ENCODE peak calls at places on chromosomes 12 and 14, in eight cellular contexts. One of them, this sample, is unnamed. For H3K27me3, the result is how much of the 10 kb centered on the place peaks cover.

GRCh38 chr12:122200541-122201175 is 2.9 kb upstream of the B3GNT4 start:
- DNase-seq in tibial artery: no peak
- DNase-seq in IMR-90: no peak
- DNase-seq in transverse colon: no peak
- DNase-seq in endothelial cell of umbilical vein: no peak
- DNase-seq in MM.1S: no peak
- DNase-seq in CD8-positive, alpha-beta T cell: no peak
- DNase-seq in Peyer's patch: no peak
- DNase-seq in this sample: no peak

GRCh38 chr12:117850048-117850447 is 118.7 kb downstream of the KSR2 start:
- DNase-seq in tibial artery: no peak
- DNase-seq in IMR-90: peak
- DNase-seq in transverse colon: no peak
- DNase-seq in endothelial cell of umbilical vein: peak
- DNase-seq in MM.1S: peak
- DNase-seq in CD8-positive, alpha-beta T cell: no peak
- DNase-seq in Peyer's patch: peak
- DNase-seq in this sample: peak

GRCh38 chr12:52187206-52187605 is 4.6 kb downstream of the KRT80 start:
- DNase-seq in tibial artery: no peak
- DNase-seq in IMR-90: no peak
- DNase-seq in transverse colon: no peak
- DNase-seq in endothelial cell of umbilical vein: no peak
- DNase-seq in MM.1S: no peak
- DNase-seq in CD8-positive, alpha-beta T cell: no peak
- DNase-seq in Peyer's patch: no peak
- DNase-seq in this sample: no peak

GRCh38 chr12:128817115-128818015 is 6.4 kb downstream of the SLC15A4 start:
- DNase-seq in tibial artery: peak
- DNase-seq in IMR-90: peak
- DNase-seq in transverse colon: peak
- DNase-seq in endothelial cell of umbilical vein: no peak
- DNase-seq in MM.1S: no peak
- DNase-seq in CD8-positive, alpha-beta T cell: no peak
- DNase-seq in Peyer's patch: peak
- DNase-seq in this sample: no peak

GRCh38 chr12:113895176-113895575 is 70.9 kb downstream of the RBM19 start:
- DNase-seq in tibial artery: no peak
- DNase-seq in IMR-90: no peak
- DNase-seq in transverse colon: no peak
- DNase-seq in endothelial cell of umbilical vein: no peak
- DNase-seq in MM.1S: no peak
- DNase-seq in CD8-positive, alpha-beta T cell: no peak
- DNase-seq in Peyer's patch: no peak
- DNase-seq in this sample: no peak

GRCh38 chr14:74401504-74402241 is 24.3 kb downstream of the SYNDIG1L start:
- DNase-seq in tibial artery: peak
- DNase-seq in IMR-90: no peak
- DNase-seq in transverse colon: peak
- DNase-seq in endothelial cell of umbilical vein: no peak
- DNase-seq in MM.1S: peak
- DNase-seq in CD8-positive, alpha-beta T cell: peak
- DNase-seq in Peyer's patch: peak
- DNase-seq in this sample: no peak

GRCh38 chr14:101134161-101134631 is 230.7 kb upstream of the RTL1 start:
- DNase-seq in tibial artery: no peak
- DNase-seq in IMR-90: no peak
- DNase-seq in transverse colon: no peak
- DNase-seq in endothelial cell of umbilical vein: no peak
- DNase-seq in MM.1S: no peak
- DNase-seq in CD8-positive, alpha-beta T cell: no peak
- DNase-seq in Peyer's patch: peak
- DNase-seq in this sample: peak

GRCh38 chr12:56916996-56917333 is 17.2 kb downstream of the SDR9C7 start:
- DNase-seq in tibial artery: no peak
- DNase-seq in IMR-90: no peak
- DNase-seq in transverse colon: no peak
- DNase-seq in endothelial cell of umbilical vein: no peak
- DNase-seq in MM.1S: no peak
- DNase-seq in CD8-positive, alpha-beta T cell: no peak
- DNase-seq in Peyer's patch: no peak
- DNase-seq in this sample: no peak

GRCh38 chr14:21414137-21414631 is 30.4 kb upstream of the SUPT16H start:
- DNase-seq in tibial artery: no peak
- DNase-seq in IMR-90: no peak
- DNase-seq in transverse colon: no peak
- DNase-seq in endothelial cell of umbilical vein: no peak
- DNase-seq in MM.1S: no peak
- DNase-seq in CD8-positive, alpha-beta T cell: no peak
- DNase-seq in Peyer's patch: no peak
- DNase-seq in this sample: no peak

GRCh38 chr12:111598637-111599458 is at the start of gene ATXN2:
- DNase-seq in tibial artery: peak
- DNase-seq in IMR-90: no peak
- DNase-seq in transverse colon: peak
- DNase-seq in endothelial cell of umbilical vein: peak
- DNase-seq in MM.1S: peak
- DNase-seq in CD8-positive, alpha-beta T cell: no peak
- DNase-seq in Peyer's patch: peak
- DNase-seq in this sample: peak

GRCh38 chr14:98548071-98548686 is 723.8 kb downstream of the BCL11B start:
- DNase-seq in tibial artery: no peak
- DNase-seq in IMR-90: no peak
- DNase-seq in transverse colon: no peak
- DNase-seq in endothelial cell of umbilical vein: no peak
- DNase-seq in MM.1S: no peak
- DNase-seq in CD8-positive, alpha-beta T cell: no peak
- DNase-seq in Peyer's patch: no peak
- DNase-seq in this sample: no peak

GRCh38 chr14:68981124-68981523 is 2.0 kb upstream of the ACTN1 start:
- DNase-seq in tibial artery: no peak
- DNase-seq in IMR-90: no peak
- DNase-seq in transverse colon: no peak
- DNase-seq in endothelial cell of umbilical vein: no peak
- DNase-seq in MM.1S: no peak
- DNase-seq in CD8-positive, alpha-beta T cell: no peak
- DNase-seq in Peyer's patch: no peak
- DNase-seq in this sample: no peak

GRCh38 chr12:95613021-95613420 is 61.7 kb upstream of the USP44 start:
- DNase-seq in tibial artery: no peak
- DNase-seq in IMR-90: peak
- DNase-seq in transverse colon: no peak
- DNase-seq in endothelial cell of umbilical vein: no peak
- DNase-seq in MM.1S: no peak
- DNase-seq in CD8-positive, alpha-beta T cell: no peak
- DNase-seq in Peyer's patch: no peak
- DNase-seq in this sample: no peak

GRCh38 chr12:121989266-121989950 is 32.3 kb upstream of the BCL7A start:
- DNase-seq in tibial artery: no peak
- DNase-seq in IMR-90: no peak
- DNase-seq in transverse colon: no peak
- DNase-seq in endothelial cell of umbilical vein: no peak
- DNase-seq in MM.1S: no peak
- DNase-seq in CD8-positive, alpha-beta T cell: no peak
- DNase-seq in Peyer's patch: no peak
- DNase-seq in this sample: peak

GRCh38 chr12:69688021-69688420 is 11.1 kb downstream of the BEST3 start:
- DNase-seq in tibial artery: no peak
- DNase-seq in IMR-90: peak
- DNase-seq in transverse colon: no peak
- DNase-seq in endothelial cell of umbilical vein: peak
- DNase-seq in MM.1S: no peak
- DNase-seq in CD8-positive, alpha-beta T cell: no peak
- DNase-seq in Peyer's patch: no peak
- DNase-seq in this sample: no peak

GRCh38 chr14:28751467-28752058 is 15.0 kb upstream of the FOXG1 start:
- DNase-seq in tibial artery: no peak
- DNase-seq in IMR-90: peak
- DNase-seq in transverse colon: no peak
- DNase-seq in endothelial cell of umbilical vein: peak
- DNase-seq in MM.1S: peak
- DNase-seq in CD8-positive, alpha-beta T cell: no peak
- DNase-seq in Peyer's patch: no peak
- DNase-seq in this sample: no peak

DNA sequence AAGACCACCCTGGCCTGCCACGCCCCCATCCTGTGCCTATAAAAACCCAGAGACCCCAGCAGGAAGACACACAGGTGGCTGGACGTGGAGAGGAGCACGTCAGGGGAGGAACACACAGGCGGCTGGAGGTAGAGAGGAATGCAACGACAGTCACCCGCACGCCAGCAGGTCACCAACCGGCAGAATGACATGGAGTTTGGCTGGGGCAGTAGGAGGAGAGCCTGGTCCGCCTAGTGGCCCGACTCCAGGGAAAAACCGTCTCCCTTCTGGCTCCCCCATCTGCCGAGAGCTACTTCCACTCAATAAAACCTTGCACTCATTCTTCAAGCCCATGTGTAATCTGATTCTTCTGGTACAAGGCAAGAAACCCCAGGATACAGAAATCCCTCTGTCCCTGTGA is 62.7 kb upstream of the KCNH3 start:
- DNase-seq in tibial artery: no peak
- DNase-seq in IMR-90: no peak
- DNase-seq in transverse colon: no peak
- DNase-seq in endothelial cell of umbilical vein: no peak
- DNase-seq in MM.1S: no peak
- DNase-seq in CD8-positive, alpha-beta T cell: no peak
- DNase-seq in Peyer's patch: no peak
- DNase-seq in this sample: no peak
- H3K27me3 ChIP-seq in tibial artery: under half
- H3K27me3 ChIP-seq in IMR-90: under half
- H3K27me3 ChIP-seq in transverse colon: under half
- H3K27me3 ChIP-seq in endothelial cell of umbilical vein: under half
- H3K27me3 ChIP-seq in MM.1S: under half
- H3K27me3 ChIP-seq in CD8-positive, alpha-beta T cell: under half
- H3K27me3 ChIP-seq in Peyer's patch: under half
- H3K27me3 ChIP-seq in this sample: under half

DNA sequence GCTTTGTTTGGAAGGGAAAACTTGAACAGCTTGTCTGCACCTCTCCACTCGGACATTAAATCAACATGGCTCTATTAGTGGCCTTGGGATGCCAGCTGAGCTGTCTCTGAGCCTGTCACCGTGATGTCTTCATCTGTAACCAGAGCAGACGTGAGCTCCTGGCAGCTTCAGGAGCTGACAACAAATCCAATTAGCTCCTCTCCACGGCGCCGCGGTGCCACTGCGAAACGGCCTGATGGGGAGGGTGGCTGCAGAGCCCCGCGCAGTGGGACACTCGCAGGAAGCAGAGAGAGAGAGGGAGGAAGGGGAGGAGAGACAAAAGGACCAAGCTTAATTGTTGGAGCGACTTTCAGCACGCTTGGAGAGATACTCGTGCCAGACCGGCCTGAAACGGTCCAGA is 112.3 kb downstream of the PAPOLA start:
- DNase-seq in tibial artery: no peak
- DNase-seq in IMR-90: no peak
- DNase-seq in transverse colon: no peak
- DNase-seq in endothelial cell of umbilical vein: no peak
- DNase-seq in MM.1S: no peak
- DNase-seq in CD8-positive, alpha-beta T cell: no peak
- DNase-seq in Peyer's patch: no peak
- DNase-seq in this sample: no peak
- H3K27me3 ChIP-seq in tibial artery: under half
- H3K27me3 ChIP-seq in IMR-90: under half
- H3K27me3 ChIP-seq in transverse colon: under half
- H3K27me3 ChIP-seq in endothelial cell of umbilical vein: under half
- H3K27me3 ChIP-seq in MM.1S: under half
- H3K27me3 ChIP-seq in CD8-positive, alpha-beta T cell: under half
- H3K27me3 ChIP-seq in Peyer's patch: under half
- H3K27me3 ChIP-seq in this sample: under half

GRCh38 chr12:130017571-130018449 is 114.0 kb upstream of the TMEM132D start:
- DNase-seq in tibial artery: no peak
- DNase-seq in IMR-90: no peak
- DNase-seq in transverse colon: no peak
- DNase-seq in endothelial cell of umbilical vein: no peak
- DNase-seq in MM.1S: no peak
- DNase-seq in CD8-positive, alpha-beta T cell: no peak
- DNase-seq in Peyer's patch: no peak
- DNase-seq in this sample: no peak

GRCh38 chr12:130014485-130014807 is 110.6 kb upstream of the TMEM132D start:
- DNase-seq in tibial artery: no peak
- DNase-seq in IMR-90: no peak
- DNase-seq in transverse colon: no peak
- DNase-seq in endothelial cell of umbilical vein: no peak
- DNase-seq in MM.1S: no peak
- DNase-seq in CD8-positive, alpha-beta T cell: no peak
- DNase-seq in Peyer's patch: no peak
- DNase-seq in this sample: no peak

GRCh38 chr12:130013771-130014484 is 110.1 kb upstream of the TMEM132D start:
- DNase-seq in tibial artery: no peak
- DNase-seq in IMR-90: no peak
- DNase-seq in transverse colon: peak
- DNase-seq in endothelial cell of umbilical vein: no peak
- DNase-seq in MM.1S: no peak
- DNase-seq in CD8-positive, alpha-beta T cell: no peak
- DNase-seq in Peyer's patch: peak
- DNase-seq in this sample: peak

GRCh38 chr12:130016986-130017385 is 113.2 kb upstream of the TMEM132D start:
- DNase-seq in tibial artery: no peak
- DNase-seq in IMR-90: no peak
- DNase-seq in transverse colon: no peak
- DNase-seq in endothelial cell of umbilical vein: no peak
- DNase-seq in MM.1S: no peak
- DNase-seq in CD8-positive, alpha-beta T cell: no peak
- DNase-seq in Peyer's patch: no peak
- DNase-seq in this sample: no peak

DNA sequence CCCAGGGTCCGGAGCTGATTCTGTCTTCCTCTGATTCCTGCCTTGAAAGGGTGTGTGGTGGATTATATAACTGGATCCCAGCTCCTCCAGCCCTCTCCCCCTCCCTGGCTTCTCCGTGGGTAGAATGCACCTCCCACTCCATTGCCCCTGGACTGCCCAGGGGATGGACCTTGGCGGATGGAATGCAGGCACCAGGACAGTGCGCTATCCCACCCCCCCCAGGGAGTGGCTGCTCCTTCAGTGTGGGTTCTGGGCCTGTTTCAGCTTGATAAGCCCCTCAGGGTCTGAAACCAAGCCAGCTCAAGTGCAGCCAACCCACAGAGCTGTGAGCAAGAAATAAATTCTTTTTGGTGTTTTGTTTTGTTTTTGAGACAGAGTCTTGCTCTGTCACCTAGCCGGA is 112.4 kb upstream of the TMEM132D start:
- DNase-seq in tibial artery: no peak
- DNase-seq in IMR-90: no peak
- DNase-seq in transverse colon: no peak
- DNase-seq in endothelial cell of umbilical vein: no peak
- DNase-seq in MM.1S: no peak
- DNase-seq in CD8-positive, alpha-beta T cell: no peak
- DNase-seq in Peyer's patch: no peak
- DNase-seq in this sample: no peak
- H3K27me3 ChIP-seq in tibial artery: under half
- H3K27me3 ChIP-seq in IMR-90: under half
- H3K27me3 ChIP-seq in transverse colon: under half
- H3K27me3 ChIP-seq in endothelial cell of umbilical vein: under half
- H3K27me3 ChIP-seq in MM.1S: under half
- H3K27me3 ChIP-seq in CD8-positive, alpha-beta T cell: under half
- H3K27me3 ChIP-seq in Peyer's patch: under half
- H3K27me3 ChIP-seq in this sample: under half

DNA sequence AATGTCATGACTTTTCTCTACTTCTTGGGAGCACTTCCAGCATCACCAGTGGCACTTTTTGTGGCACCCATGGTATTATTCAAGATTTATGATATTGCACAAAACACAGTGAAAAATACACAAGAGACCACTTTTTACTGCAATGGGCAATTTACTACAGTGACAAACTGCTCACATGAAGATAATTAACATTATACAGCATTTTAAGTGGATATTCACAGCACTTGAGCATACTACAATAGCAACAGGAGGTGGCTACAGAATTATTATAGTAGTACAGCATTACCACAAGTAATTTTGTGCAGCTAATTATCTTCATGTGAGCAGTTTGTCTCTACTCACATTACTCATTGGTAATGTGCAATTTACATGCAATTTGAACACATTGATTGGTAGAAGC is 18.3 kb downstream of the IL26 start:
- DNase-seq in tibial artery: no peak
- DNase-seq in IMR-90: no peak
- DNase-seq in transverse colon: no peak
- DNase-seq in endothelial cell of umbilical vein: no peak
- DNase-seq in MM.1S: no peak
- DNase-seq in CD8-positive, alpha-beta T cell: no peak
- DNase-seq in Peyer's patch: no peak
- DNase-seq in this sample: no peak
- H3K27me3 ChIP-seq in tibial artery: under half
- H3K27me3 ChIP-seq in IMR-90: under half
- H3K27me3 ChIP-seq in transverse colon: under half
- H3K27me3 ChIP-seq in endothelial cell of umbilical vein: under half
- H3K27me3 ChIP-seq in MM.1S: under half
- H3K27me3 ChIP-seq in CD8-positive, alpha-beta T cell: under half
- H3K27me3 ChIP-seq in Peyer's patch: under half
- H3K27me3 ChIP-seq in this sample: under half

This sample was measured in prostate gland.